ENCODE peak calls at places on chromosomes 5 and 9, in six cellular contexts. A, G, O, T, M and N are unnamed samples.

GRCh38 chr5:177300236-177300880 is 3.2 kb downstream of the RAB24 start:
- DNase-seq in T (peak), A (peak), M (peak), O (no peak), G (peak), N (peak)

GRCh38 chr5:125034331-125034730 is 287.9 kb upstream of the ZNF608 start:
- DNase-seq in G (no peak), M (no peak), O (no peak), A (no peak), T (no peak), N (no peak)

GRCh38 chr9:124870723-124871122 is 8.8 kb downstream of the ARPC5L start:
- DNase-seq in M (no peak), T (no peak), G (no peak), O (no peak), A (no peak), N (no peak)

GRCh38 chr9:137488330-137488653 is 29.2 kb upstream of the NSMF start:
- DNase-seq in T (no peak), A (no peak), G (no peak), O (no peak), M (no peak), N (no peak)

GRCh38 chr5:118520771-118521415 is 467.5 kb downstream of the DTWD2 start:
- DNase-seq in G (no peak), M (no peak), T (no peak), A (no peak), O (no peak), N (no peak)

GRCh38 chr5:172994405-172994804 is 10.8 kb downstream of the ATP6V0E1 start:
- DNase-seq in O (no peak), G (no peak), M (no peak), A (no peak), T (no peak), N (no peak)

GRCh38 chr5:109105631-109106267 is 304.0 kb downstream of the PJA2 start:
- DNase-seq in T (peak), O (no peak), A (peak), M (no peak), G (no peak), N (peak)

GRCh38 chr9:131943397-131943796 is 136.3 kb downstream of the MED27 start:
- DNase-seq in M (no peak), T (no peak), A (no peak), G (no peak), O (no peak), N (no peak)

GRCh38 chr9:122192261-122192875 is 32.7 kb downstream of the MORN5 start:
- DNase-seq in M (no peak), A (no peak), G (no peak), T (no peak), O (no peak), N (peak)

GRCh38 chr9:8859416-8859815 is 1059.8 kb upstream of the DMAC1 start:
- DNase-seq in G (no peak), T (no peak), O (no peak), A (no peak), M (no peak), N (peak)

GRCh38 chr9:133880851-133881634 is 111.1 kb downstream of the VAV2 start:
- DNase-seq in G (no peak), T (peak), O (no peak), M (peak), A (peak), N (peak)

GRCh38 chr9:68546596-68547390 is 6.1 kb upstream of the TMEM252 start:
- DNase-seq in M (peak), T (no peak), A (peak), G (no peak), O (no peak), N (no peak)

GRCh38 chr5:80243567-80243966 is 12.3 kb downstream of the SERINC5 start:
- DNase-seq in T (no peak), A (no peak), O (no peak), M (no peak), G (no peak), N (no peak)

GRCh38 chr9:126614088-126614454 is 343 bp downstream of the LMX1B start:
- DNase-seq in A (no peak), G (no peak), T (no peak), M (no peak), O (no peak), N (no peak)

GRCh38 chr5:123752576-123752975 is 240.6 kb downstream of the CSNK1G3 start:
- DNase-seq in A (peak), T (peak), G (no peak), M (no peak), O (no peak), N (no peak)

GRCh38 chr9:33044677-33045282 is 19.7 kb downstream of the DNAJA1 start:
- DNase-seq in O (peak), G (peak), A (no peak), T (no peak), M (peak), N (peak)

GRCh38 chr9:137146527-137146918 is 7.6 kb downstream of the GRIN1 start:
- DNase-seq in M (no peak), A (no peak), O (no peak), G (no peak), T (no peak), N (no peak)

GRCh38 chr9:27549196-27549737 is 19.7 kb upstream of the MOB3B start:
- DNase-seq in G (no peak), M (no peak), T (peak), A (no peak), O (no peak), N (no peak)

GRCh38 chr5:35674049-35674448 is 56.4 kb downstream of the SPEF2 start:
- DNase-seq in G (no peak), O (no peak), T (no peak), M (no peak), A (no peak), N (peak)

GRCh38 chr9:28770226-28770625 is 1196.9 kb upstream of the C9orf72 start:
- DNase-seq in M (no peak), A (no peak), O (no peak), T (no peak), G (no peak), N (peak)

GRCh38 chr5:27830551-27830950 is 792.2 kb upstream of the CDH9 start:
- DNase-seq in O (no peak), G (no peak), A (peak), M (peak), T (no peak), N (peak)

GRCh38 chr5:109063223-109063622 is 315.5 kb downstream of the FER start:
- DNase-seq in G (no peak), A (no peak), M (no peak), T (peak), O (no peak), N (no peak)

GRCh38 chr9:92208693-92209524 is 84.6 kb downstream of the IARS1 start:
- DNase-seq in A (peak), T (peak), O (no peak), G (no peak), M (no peak), N (peak)

GRCh38 chr5:34053133-34053532 is 10.1 kb upstream of the C1QTNF3 start:
- DNase-seq in A (peak), T (peak), M (peak), O (no peak), G (no peak), N (no peak)

GRCh38 chr5:10599828-10600227 is 36.0 kb downstream of the ANKRD33B start:
- DNase-seq in O (no peak), T (peak), M (no peak), A (peak), G (no peak), N (no peak)

GRCh38 chr5:155080721-155081120 is 67.2 kb downstream of the KIF4B start:
- DNase-seq in G (no peak), M (no peak), T (no peak), A (no peak), O (no peak), N (no peak)

GRCh38 chr5:116759860-116760644 is 185.4 kb upstream of the SEMA6A start:
- DNase-seq in M (peak), O (peak), G (peak), A (peak), T (no peak), N (peak)

GRCh38 chr9:90095682-90096081 is 490.9 kb downstream of the GADD45G start:
- DNase-seq in O (no peak), T (no peak), A (no peak), G (no peak), M (no peak), N (no peak)

GRCh38 chr5:72378636-72379289 is 58.6 kb downstream of the PTCD2 start:
- DNase-seq in G (no peak), M (peak), T (peak), O (no peak), A (peak), N (peak)

GRCh38 chr9:131116281-131117101 is 8.9 kb upstream of the NUP214 start:
- DNase-seq in M (no peak), A (no peak), O (no peak), G (no peak), T (no peak), N (no peak)

GRCh38 chr9:72947987-72948465 is 4.8 kb downstream of the ALDH1A1 start:
- DNase-seq in O (no peak), M (no peak), T (no peak), G (no peak), A (no peak), N (peak)

GRCh38 chr5:145854651-145855258 is 18.1 kb downstream of the GRXCR2 start:
- DNase-seq in T (peak), G (no peak), A (peak), M (peak), O (no peak), N (peak)

GRCh38 chr9:130053504-130054427 is at the start of gene GPR107:
- DNase-seq in A (peak), O (peak), G (peak), T (peak), M (peak), N (peak)
- H4K8ac ChIP-seq in A (peak), O (no peak), G (no peak), T (peak), M (peak), N (peak)

GRCh38 chr5:148960070-148960769 is 102.6 kb downstream of the SH3TC2 start:
- DNase-seq in M (no peak), O (no peak), A (no peak), G (no peak), T (no peak), N (no peak)

GRCh38 chr5:148963679-148964078 is 99.2 kb downstream of the SH3TC2 start:
- DNase-seq in A (peak), O (no peak), M (peak), G (no peak), T (no peak), N (no peak)

GRCh38 chr5:148962200-148962550 is 100.7 kb downstream of the SH3TC2 start:
- DNase-seq in T (peak), M (no peak), A (no peak), O (no peak), G (no peak), N (no peak)

GRCh38 chr5:148962761-148963324 is 100.0 kb downstream of the SH3TC2 start:
- DNase-seq in T (no peak), G (no peak), O (no peak), A (no peak), M (no peak), N (no peak)

DNA sequence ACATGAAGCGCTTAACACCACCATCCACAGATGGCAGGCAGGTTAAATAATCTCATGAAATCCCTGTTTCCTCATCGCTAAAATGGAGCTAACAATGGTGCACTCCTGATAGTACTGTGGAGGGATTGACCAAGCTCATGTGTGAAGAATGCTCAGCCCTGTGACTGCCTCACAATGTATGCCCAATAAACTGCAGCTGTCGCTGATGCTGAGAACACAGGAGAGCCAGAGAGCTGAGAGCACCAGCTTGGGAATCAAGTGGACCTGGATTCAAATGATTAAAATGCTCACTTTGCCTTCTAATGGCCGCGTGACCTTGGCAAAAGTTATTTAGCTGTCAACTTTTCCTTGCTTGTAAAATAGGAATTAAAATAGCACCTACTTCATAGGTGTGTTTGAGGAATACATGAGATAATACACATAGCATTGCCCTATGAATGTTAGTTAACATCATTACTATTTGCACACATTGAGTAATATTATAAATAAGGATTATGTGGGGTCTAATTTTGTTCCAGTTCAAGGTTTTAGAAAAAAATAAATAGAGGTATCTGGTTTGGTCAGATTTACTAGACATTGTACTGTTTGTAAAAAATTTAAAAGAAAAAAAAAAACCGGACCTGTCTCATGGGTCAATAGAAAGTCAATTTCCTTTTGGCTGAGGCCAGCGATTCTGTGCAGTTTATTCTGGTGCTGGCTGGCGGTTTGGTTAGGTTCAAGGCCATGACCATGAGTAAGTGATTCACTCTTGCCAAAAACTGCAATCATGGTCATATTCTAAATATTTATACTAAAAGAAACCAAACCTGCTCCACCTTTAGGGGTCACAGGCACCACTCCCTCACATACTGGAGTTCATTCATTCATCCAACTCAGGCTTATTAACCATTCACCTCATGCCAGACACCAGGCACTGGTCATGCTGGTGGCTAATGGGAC is 101.3 kb downstream of the SH3TC2 start:
- DNase-seq in G (no peak), M (no peak), O (no peak), T (peak), A (no peak), N (no peak)
- H4K8ac ChIP-seq in G (no peak), M (no peak), O (no peak), T (no peak), A (no peak), N (no peak)

DNA sequence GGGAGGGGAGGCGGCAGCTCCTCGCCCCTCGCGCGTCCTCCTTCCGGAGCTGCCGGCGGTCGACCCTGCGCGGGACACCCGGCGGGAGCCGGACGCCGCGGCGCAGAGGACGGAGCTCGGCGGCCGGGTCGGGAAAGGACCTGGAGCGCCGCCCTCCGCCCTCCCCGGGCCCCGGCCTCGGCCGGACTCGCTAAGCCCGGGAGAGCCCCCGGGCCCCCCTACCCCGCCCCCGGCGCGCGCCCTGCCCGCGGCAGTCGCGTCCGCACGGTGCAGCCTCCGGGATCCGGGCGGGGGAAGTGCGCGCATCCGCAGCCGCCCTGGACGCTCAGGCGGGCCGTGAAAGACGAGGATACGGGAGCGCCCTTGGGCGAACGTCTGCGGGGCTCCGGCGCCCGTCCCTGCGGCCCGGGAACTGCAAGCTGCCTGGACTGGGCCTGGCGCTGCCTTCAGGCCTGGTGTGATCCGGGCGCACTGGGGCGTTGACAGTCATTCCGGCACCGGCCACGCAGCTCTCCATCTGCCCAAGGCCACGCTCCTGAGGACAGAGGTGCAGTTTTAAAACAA is 488 bp upstream of the NACC2 start:
- DNase-seq in M (peak), G (no peak), A (peak), T (peak), O (peak), N (no peak)
- H4K8ac ChIP-seq in M (peak), G (no peak), A (peak), T (peak), O (no peak), N (no peak)

GRCh38 chr9:96236854-96237545 is 65.0 kb downstream of the HSD17B3 start:
- DNase-seq in M (no peak), A (no peak), G (no peak), O (no peak), T (no peak), N (no peak)

GRCh38 chr9:96230002-96230401 is 72.0 kb downstream of the HSD17B3 start:
- DNase-seq in O (no peak), G (no peak), M (no peak), T (no peak), A (no peak), N (no peak)

GRCh38 chr9:96232164-96232538 is 69.8 kb downstream of the HSD17B3 start:
- DNase-seq in G (no peak), T (no peak), A (no peak), O (no peak), M (no peak), N (no peak)

DNA sequence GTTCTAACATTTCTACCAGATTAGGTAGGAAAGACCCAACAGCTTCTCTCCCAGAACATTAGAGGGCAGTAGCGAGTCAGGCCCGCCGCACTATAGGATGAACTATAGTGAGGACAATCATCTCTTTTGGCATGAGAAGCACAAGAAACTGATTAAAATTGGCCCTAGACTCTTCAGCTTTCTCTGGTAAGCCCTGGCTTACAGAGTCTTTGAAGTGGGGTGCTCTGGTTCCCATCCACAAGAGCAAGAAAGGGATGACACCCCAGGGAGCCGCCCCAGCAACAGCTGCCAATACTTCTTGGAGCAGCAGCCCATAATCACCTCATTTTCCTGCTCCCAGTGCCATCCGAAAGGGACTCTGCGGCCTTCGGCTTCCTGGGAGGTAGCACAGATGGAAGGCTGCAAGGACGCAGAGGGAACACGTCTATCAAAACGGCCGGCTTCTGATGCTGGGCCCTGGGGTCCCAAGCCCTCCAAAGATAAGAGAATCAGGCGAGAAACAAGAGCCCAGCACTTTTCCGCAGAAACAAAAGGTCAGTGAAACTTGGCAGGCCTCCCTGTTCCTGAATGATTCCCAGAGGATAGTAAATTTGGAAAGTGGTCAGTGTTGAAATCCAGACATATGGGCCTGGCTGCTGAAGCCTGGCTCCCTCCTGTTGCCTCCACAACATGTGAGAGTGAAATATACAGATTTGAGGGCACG is 69.3 kb downstream of the HSD17B3 start:
- DNase-seq in O (peak), T (peak), G (peak), M (peak), A (peak), N (peak)
- H4K8ac ChIP-seq in O (no peak), T (no peak), G (no peak), M (peak), A (no peak), N (no peak)

DNA sequence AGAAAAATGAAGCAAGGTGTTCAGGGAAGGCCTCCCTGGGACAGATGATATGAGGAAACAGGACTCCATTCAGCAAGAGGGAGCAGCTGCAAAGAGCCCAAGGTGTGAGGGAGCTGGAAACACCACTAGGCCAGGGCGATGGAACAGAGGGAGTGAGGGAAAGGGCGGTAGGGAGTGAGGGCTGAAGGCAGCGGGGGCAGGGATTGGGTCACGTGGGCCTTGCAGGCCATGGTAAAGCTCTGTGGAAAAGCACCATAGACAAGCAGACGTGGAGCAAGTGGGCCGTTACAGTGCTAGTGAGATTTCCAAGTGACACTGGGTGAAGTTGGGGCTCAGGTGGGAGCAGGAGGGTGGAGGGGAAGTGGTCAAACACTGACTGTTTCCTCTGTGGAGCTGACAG is 10.8 kb upstream of the PRRC1 start:
- DNase-seq in G (peak), T (no peak), A (no peak), M (no peak), O (no peak), N (no peak)
- H4K8ac ChIP-seq in G (no peak), T (no peak), A (no peak), M (no peak), O (no peak), N (no peak)

DNA sequence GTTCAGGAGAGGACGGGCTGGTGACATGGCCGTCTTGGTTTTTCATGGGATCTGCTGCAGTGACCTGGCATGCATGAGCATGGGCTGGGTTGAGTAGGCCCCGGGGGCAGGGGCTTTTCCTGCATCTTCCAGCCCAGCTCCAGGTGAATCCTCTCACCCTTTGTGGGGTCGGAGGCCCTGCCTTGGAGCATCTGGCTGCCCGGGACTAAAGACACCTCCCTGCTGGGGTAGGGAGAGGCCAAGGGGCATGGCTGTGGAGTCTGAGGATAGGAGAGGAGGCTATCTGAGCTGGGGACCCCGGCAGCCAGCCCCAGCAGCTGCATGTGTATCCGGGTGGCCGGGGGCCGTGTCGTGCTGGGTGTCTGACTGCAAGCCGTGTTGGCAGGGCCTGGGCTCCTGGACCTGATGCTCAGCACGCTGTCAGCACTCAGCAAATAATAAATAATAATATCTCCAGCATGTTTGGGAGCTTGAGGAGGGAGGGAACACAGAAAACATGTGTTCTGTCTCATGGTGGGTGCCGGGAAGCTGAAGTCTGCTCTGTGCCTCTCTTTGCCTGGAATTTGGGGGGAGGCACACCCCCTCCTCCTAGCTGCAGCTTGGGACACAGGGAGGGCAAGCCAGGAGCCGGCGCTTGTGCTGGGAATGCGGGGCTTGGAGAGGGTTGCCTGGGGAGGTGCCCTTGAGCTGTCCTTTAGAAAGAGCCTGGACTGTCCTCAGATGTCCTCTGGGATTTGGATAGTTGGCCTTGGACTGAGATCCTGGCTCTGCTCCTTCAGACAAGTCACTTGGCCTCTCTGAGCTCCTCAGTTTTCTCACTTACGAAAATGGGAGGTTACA is 28.4 kb upstream of the PITX1 start:
- DNase-seq in O (no peak), M (no peak), T (no peak), G (no peak), A (no peak), N (no peak)
- H4K8ac ChIP-seq in O (no peak), M (no peak), T (no peak), G (no peak), A (peak), N (no peak)